ENCODE peak calls at places on chromosomes 11 and 22, in four cellular contexts. B is WTC11, W is HepG2, X is K562. V is an unnamed sample.

GRCh38 chr11:126147268-126148111 is 64.0 kb downstream of the RPUSD4 start:
- DNase-seq in B (no peak), W (peak), X (no peak), V (no peak)

GRCh38 chr11:1889941-1890855 is 1.5 kb downstream of the PRR33 start:
- DNase-seq in X (no peak), B (no peak), W (no peak), V (no peak)

GRCh38 chr22:45211435-45211834 is 29.3 kb downstream of the KIAA0930 start:
- DNase-seq in B (no peak), W (no peak), X (no peak), V (no peak)

GRCh38 chr11:17605736-17606135 is 58.7 kb downstream of the OTOG start:
- DNase-seq in B (no peak), W (no peak), X (no peak), V (no peak)

GRCh38 chr11:94500181-94500580 is 6.4 kb downstream of the ANKRD49 start:
- DNase-seq in W (no peak), X (no peak), B (no peak), V (no peak)

GRCh38 chr11:128399186-128399585 is 188.2 kb downstream of the ETS1 start:
- DNase-seq in X (no peak), B (no peak), W (no peak), V (no peak)

GRCh38 chr11:82012276-82012675 is 721.4 kb downstream of the FAM181B start:
- DNase-seq in B (no peak), W (no peak), X (no peak), V (no peak)

GRCh38 chr22:49010086-49010863 is 817.4 kb downstream of the BRD1 start:
- DNase-seq in B (no peak), X (no peak), W (no peak), V (no peak)

GRCh38 chr11:112161012-112161411 is 2.9 kb downstream of the IL18 start:
- DNase-seq in B (no peak), W (no peak), X (no peak), V (no peak)

GRCh38 chr22:28333106-28333505 is 346.5 kb downstream of the TTC28 start:
- DNase-seq in B (no peak), X (no peak), W (no peak), V (no peak)

GRCh38 chr11:47248304-47248663 is 330 bp downstream of the ACP2 start:
- DNase-seq in W (no peak), B (no peak), X (no peak), V (no peak)

GRCh38 chr11:10529279-10529678 is 11.7 kb downstream of the RNF141 start:
- DNase-seq in W (no peak), B (no peak), X (no peak), V (no peak)

GRCh38 chr11:70445091-70445490 is 46.8 kb downstream of the CTTN start:
- DNase-seq in B (no peak), X (no peak), W (no peak), V (no peak)

GRCh38 chr11:119671048-119671447 is 58.0 kb downstream of the NECTIN1 start:
- DNase-seq in X (no peak), B (no peak), W (no peak), V (no peak)

GRCh38 chr11:119672597-119672996 is 56.4 kb downstream of the NECTIN1 start:
- DNase-seq in X (no peak), W (no peak), B (no peak), V (no peak)

GRCh38 chr11:119676461-119677020 is 52.5 kb downstream of the NECTIN1 start:
- DNase-seq in B (no peak), X (no peak), W (no peak), V (no peak)

GRCh38 chr11:119671561-119672015 is 57.4 kb downstream of the NECTIN1 start:
- DNase-seq in X (no peak), W (no peak), B (no peak), V (no peak)

GRCh38 chr11:119673389-119674336 is 55.3 kb downstream of the NECTIN1 start:
- DNase-seq in B (no peak), X (no peak), W (no peak), V (no peak)
- TF ChIP-seq ELF4 in B (no peak), X (no peak), W (no peak), V (no peak)

GRCh38 chr22:31618057-31618456 is 44.0 kb downstream of the PISD start:
- DNase-seq in W (no peak), B (no peak), X (no peak), V (no peak)
- TF ChIP-seq ELF4 in W (no peak), B (no peak), X (no peak), V (no peak)

GRCh38 chr11:8858808-8859207 is 52.2 kb upstream of the AKIP1 start:
- DNase-seq in B (no peak), W (no peak), X (no peak), V (no peak)

GRCh38 chr11:8865304-8865703 is 45.7 kb upstream of the AKIP1 start:
- DNase-seq in X (no peak), B (no peak), W (no peak), V (no peak)

GRCh38 chr11:8867856-8868705 is 42.9 kb upstream of the AKIP1 start:
- DNase-seq in W (peak), X (no peak), B (no peak), V (no peak)

GRCh38 chr11:8867035-8867434 is 44.0 kb upstream of the AKIP1 start:
- DNase-seq in X (no peak), W (no peak), B (no peak), V (no peak)

DNA sequence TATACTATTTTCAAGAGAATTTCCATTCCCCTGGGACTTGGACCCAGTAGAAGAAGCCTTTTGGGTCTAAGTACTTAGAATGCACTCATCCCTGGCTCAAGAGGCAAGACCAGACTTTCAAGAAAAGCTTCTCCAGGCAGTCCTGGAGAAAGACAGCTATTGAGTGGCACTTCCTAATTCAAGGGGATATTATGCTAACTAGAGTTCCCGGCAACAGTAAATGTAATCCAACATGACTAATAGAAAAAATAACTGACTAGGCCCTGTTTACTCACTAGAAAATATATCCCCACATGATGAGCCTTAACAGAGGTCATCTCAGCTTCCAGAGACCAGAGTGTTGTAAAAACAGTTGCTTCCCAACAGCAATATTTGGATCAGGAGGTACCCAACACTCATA is 47.2 kb upstream of the AKIP1 start:
- DNase-seq in X (no peak), W (no peak), B (no peak), V (no peak)
- TF ChIP-seq ELF4 in X (no peak), W (no peak), B (no peak), V (no peak)

GRCh38 chr11:74035264-74035663 is 26.4 kb upstream of the UCP3 start:
- DNase-seq in X (no peak), W (no peak), B (no peak), V (no peak)
- TF ChIP-seq ELF4 in X (no peak), W (no peak), B (no peak), V (no peak)

DNA sequence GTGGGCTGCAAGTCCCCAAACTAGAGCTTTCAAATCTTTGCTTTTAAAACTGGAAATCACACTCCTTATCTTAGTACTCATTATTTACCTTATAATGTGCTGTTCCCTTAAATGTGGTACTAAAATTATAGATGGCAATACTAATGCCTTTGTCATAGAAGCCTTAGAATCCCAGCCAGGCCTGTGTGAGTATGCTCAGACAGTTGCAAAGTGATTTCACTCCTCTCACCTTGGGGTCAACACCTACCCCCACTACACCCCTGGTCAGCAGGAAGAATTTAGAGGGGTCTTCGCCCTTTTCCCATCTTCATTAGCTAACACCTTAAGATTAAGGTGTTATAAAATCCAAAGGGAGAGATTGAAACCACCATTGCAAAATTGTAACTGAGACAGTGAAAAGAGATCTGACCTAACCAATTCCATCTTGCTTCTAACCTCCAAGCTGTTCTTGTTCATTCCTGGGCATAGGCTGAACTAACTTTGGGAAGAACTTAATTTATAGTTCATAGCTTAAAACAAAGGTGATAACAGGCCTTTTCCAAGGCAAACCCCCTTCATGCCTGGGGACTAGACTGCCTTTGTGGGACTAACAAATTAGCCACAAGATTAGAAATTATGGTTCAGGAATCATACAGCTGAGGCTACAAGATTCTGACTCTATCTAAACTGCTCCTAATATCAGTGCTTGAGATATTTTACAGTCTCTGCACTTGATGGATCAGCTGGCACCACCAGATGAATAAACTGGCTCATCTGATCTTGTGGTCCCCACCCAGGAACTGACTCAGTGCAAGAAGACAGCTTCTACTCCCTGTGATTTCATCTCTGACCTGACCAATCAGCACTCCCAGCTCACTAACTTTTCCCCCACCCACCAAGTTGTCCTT is 10.4 kb upstream of the MRPL17 start:
- DNase-seq in X (no peak), W (no peak), B (no peak), V (no peak)
- TF ChIP-seq ELF4 in X (no peak), W (no peak), B (no peak), V (no peak)

GRCh38 chr11:73389902-73390301 is 13.7 kb downstream of the RELT start:
- DNase-seq in X (no peak), W (no peak), B (no peak), V (no peak)
- TF ChIP-seq ELF4 in X (no peak), W (no peak), B (no peak), V (no peak)

DNA sequence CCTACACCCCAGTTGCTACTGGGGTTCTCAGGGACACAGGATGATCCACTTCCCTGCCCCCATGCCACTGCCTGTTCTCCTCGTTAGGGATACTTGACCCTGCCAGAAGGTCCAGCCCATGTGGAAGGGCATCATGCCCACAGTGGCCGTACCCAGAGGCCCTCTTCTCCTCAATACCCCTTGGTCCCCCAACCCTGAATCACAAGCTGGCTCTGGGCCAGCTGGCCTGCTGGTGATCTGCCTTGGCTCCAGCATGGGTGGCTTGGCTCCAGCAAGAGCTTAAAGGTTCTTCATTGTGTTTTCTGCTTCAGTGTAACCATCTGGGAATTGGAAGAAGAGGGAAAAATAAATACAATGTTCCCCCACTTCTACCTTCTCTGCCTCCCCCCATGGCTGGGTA is 11.1 kb upstream of the TPBGL start:
- DNase-seq in W (no peak), X (no peak), B (no peak), V (no peak)
- TF ChIP-seq ELF4 in W (no peak), X (no peak), B (no peak), V (no peak)

DNA sequence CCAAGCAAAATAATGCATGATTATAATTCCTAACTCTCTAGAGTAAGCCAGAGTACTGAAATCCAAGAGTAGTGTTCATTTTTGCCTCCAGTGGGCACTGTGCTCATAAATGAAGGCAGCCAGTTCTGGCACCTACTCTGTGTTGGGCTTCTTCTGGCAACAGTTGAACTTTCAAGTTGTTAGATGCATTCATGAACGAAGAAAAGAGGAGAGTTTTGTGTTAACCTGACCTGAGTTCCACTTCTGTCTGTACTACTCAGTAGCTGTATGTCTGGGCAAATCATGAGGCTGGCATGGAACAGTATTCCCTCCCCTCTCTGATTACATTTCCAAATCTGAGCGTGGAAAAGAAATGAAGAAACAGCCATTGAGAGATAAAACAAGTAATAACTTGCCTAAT is 20.3 kb upstream of the TENM4 start:
- DNase-seq in W (peak), B (no peak), X (no peak), V (peak)
- TF ChIP-seq ELF4 in W (no peak), B (no peak), X (no peak), V (no peak)

DNA sequence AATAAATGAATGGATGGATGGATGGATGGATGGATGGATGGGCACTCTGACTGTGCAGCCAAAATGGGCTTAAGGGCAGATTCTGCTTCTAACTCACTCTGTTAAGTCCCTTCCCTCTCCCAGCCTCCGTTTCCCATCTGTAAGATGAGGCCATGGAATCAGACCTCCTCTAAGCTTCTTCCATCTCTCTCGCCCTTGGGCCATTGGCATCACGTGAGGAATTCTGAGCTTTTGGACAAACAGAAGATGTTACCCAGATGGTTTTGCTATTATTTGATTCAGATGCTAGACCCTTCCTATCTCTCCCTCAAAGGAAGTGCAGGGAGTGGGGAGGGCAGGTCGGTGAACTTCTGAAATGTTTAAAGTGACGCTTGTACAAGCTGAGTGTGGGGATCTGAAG is 4.0 kb upstream of the CYTH4 start:
- DNase-seq in B (no peak), W (no peak), X (no peak), V (no peak)
- TF ChIP-seq ELF4 in B (no peak), W (no peak), X (no peak), V (no peak)

DNA sequence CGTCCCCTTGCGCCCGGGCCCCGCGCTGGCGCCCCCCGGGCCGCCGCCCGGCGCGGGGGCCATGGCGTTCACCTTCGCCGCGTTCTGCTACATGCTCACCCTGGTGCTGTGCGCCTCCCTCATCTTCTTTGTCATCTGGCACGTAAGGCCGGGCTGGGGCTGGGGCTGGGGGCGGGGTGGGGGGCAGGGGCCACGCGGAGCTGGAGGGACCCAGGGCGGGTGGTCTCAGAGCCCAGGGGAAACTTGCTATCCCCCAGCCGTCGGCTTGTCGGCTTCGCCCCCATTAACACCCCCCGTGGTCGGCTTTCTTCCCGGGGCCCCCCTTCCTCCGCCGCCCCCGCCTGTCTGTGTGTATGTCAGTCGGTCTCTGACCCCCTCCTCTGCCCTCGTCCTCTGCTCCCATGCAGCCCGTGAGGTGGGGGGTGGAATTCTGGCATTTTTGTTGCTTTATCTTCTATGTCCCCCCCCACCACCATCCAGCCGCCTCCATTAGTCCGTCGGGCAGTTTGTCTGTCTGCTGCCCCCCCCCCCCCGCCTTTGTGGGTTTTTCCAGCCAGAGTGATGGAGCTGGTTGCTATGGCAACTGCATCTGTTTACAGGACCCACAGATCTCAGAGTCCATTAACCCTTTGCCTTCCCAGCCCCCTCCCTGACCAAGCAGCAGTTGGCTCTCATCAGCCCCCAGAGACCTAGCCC is 569 bp downstream of the CNIH2 start:
- DNase-seq in W (no peak), X (peak), B (no peak), V (no peak)
- TF ChIP-seq ELF4 in W (no peak), X (no peak), B (no peak), V (no peak)

V was measured in HEK293T.